ENCODE peak calls at places on chromosomes 4 and X, in four cellular contexts. One of them, this sample, is unnamed.

GRCh38 chr4:124030038-124030638 is 633.5 kb downstream of the SPRY1 start:
- DNase-seq in HepG2: no peak
- DNase-seq in GM12878: no peak
- DNase-seq in K562: no peak
- DNase-seq in this sample: no peak

GRCh38 chr4:183905081-183905592 is at the start of gene STOX2:
- DNase-seq in GM12878: no peak
- DNase-seq in HepG2: peak; percentile 26
- DNase-seq in K562: no peak
- DNase-seq in this sample: peak; percentile 93

GRCh38 chr4:4457803-4458550 is 71.1 kb downstream of the NSG1 start:
- DNase-seq in GM12878: no peak
- DNase-seq in HepG2: no peak
- DNase-seq in K562: no peak
- DNase-seq in this sample: no peak

GRCh38 chr4:128308986-128309385 is 21.4 kb upstream of the PGRMC2 start:
- DNase-seq in GM12878: no peak
- DNase-seq in K562: no peak
- DNase-seq in HepG2: no peak
- DNase-seq in this sample: no peak

GRCh38 chr4:81919238-81919637 is 447.5 kb upstream of the RASGEF1B start:
- DNase-seq in GM12878: no peak
- DNase-seq in K562: peak; percentile 29
- DNase-seq in HepG2: peak; percentile 21
- DNase-seq in this sample: peak; percentile 3

GRCh38 chrX:15854080-15854655 is 445 bp downstream of the AP1S2 start:
- DNase-seq in HepG2: peak; percentile 24
- DNase-seq in K562: peak; percentile 60
- DNase-seq in GM12878: no peak
- DNase-seq in this sample: peak; percentile 85

GRCh38 chrX:32614707-32615106 is 596.6 kb downstream of the DMD start:
- DNase-seq in HepG2: no peak
- DNase-seq in GM12878: no peak
- DNase-seq in K562: no peak
- DNase-seq in this sample: no peak

GRCh38 chrX:109519001-109519400 is 17.6 kb upstream of the NXT2 start:
- DNase-seq in K562: no peak
- DNase-seq in GM12878: no peak
- DNase-seq in HepG2: no peak
- DNase-seq in this sample: no peak

GRCh38 chr4:165204462-165204830 is 2.9 kb upstream of the KLHL2 start:
- DNase-seq in HepG2: no peak
- DNase-seq in K562: no peak
- DNase-seq in GM12878: no peak
- DNase-seq in this sample: no peak

GRCh38 chrX:41789374-41789773 is 65.4 kb downstream of the GPR82 start:
- DNase-seq in GM12878: no peak
- DNase-seq in K562: no peak
- DNase-seq in HepG2: no peak
- DNase-seq in this sample: no peak

GRCh38 chrX:86014421-86014820 is 32.9 kb downstream of the CHM start:
- DNase-seq in GM12878: no peak
- DNase-seq in K562: no peak
- DNase-seq in HepG2: no peak
- DNase-seq in this sample: no peak

GRCh38 chr4:80279751-80280150 is 13.3 kb downstream of the FGF5 start:
- DNase-seq in GM12878: no peak
- DNase-seq in K562: no peak
- DNase-seq in HepG2: no peak
- DNase-seq in this sample: no peak

GRCh38 chr4:32824321-32824720 is 2104.2 kb downstream of the PCDH7 start:
- DNase-seq in K562: no peak
- DNase-seq in HepG2: no peak
- DNase-seq in GM12878: no peak
- DNase-seq in this sample: no peak

GRCh38 chr4:100539706-100540105 is 21.9 kb upstream of the EMCN start:
- DNase-seq in K562: no peak
- DNase-seq in HepG2: no peak
- DNase-seq in GM12878: no peak
- DNase-seq in this sample: no peak

GRCh38 chr4:87543835-87544461 is 14.8 kb upstream of the SPARCL1 start:
- DNase-seq in GM12878: no peak
- DNase-seq in HepG2: peak; percentile 4
- DNase-seq in K562: no peak
- DNase-seq in this sample: peak; percentile 34

GRCh38 chr4:38086515-38087226 is 126.5 kb downstream of the PTTG2 start:
- DNase-seq in GM12878: no peak
- DNase-seq in HepG2: no peak
- DNase-seq in K562: no peak
- DNase-seq in this sample: no peak
- TF ChIP-seq SIN3A in GM12878: no peak
- TF ChIP-seq SIN3A in HepG2: no peak
- TF ChIP-seq SIN3A in K562: no peak
- TF ChIP-seq SIN3A in this sample: no peak

GRCh38 chr4:26544421-26544820 is 39.5 kb upstream of the TBC1D19 start:
- DNase-seq in K562: no peak
- DNase-seq in HepG2: no peak
- DNase-seq in GM12878: no peak
- DNase-seq in this sample: no peak

GRCh38 chr4:26542996-26543395 is 40.9 kb upstream of the TBC1D19 start:
- DNase-seq in GM12878: no peak
- DNase-seq in HepG2: no peak
- DNase-seq in K562: no peak
- DNase-seq in this sample: no peak
- H3K4me2 ChIP-seq in GM12878: no peak overlapping the region
- H3K4me2 ChIP-seq in HepG2: no peak overlapping the region
- H3K4me2 ChIP-seq in K562: no peak overlapping the region
- H3K4me2 ChIP-seq in this sample: no peak overlapping the region

DNA sequence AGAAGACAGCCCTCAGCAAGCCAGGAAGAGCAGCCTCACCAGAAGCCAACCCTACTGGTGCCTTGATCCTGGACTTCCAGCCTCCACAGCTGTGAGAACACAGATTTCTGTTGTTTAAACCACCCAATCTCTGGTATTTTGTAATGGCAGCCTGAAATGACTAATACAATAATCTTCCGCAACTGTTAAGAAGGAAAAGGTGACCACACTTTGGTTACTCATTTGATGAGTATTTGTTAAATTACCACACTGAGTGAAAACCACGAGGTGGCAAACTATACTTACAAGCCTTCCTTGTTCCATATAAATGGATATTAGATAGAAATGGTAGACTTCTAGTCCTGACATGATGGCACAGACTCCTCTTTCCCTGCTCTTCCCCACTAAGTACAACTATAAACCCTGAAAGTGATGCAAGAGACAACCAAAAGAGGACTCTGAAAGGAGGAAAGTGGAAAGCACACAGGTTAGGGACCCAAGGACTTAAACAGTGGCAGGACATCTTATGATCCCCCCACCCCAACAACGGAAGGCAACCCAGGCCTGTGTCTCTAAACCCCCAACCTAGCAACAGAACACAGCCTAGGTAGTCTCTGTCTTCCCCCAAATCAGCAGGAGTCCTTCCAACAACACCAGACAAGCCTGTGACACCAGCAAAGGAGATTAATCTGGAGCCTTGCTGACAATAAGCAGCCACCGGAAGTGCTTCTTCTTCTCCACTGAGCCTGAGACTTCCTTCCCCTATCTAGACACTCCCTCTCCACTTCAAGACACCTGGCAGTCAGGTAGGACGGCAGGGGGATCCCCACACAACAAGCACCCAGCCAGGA is 12.3 kb downstream of the ZNF182 start:
- DNase-seq in HepG2: no peak
- DNase-seq in GM12878: no peak
- DNase-seq in K562: no peak
- DNase-seq in this sample: no peak
- TF ChIP-seq FOXM1 in HepG2: no peak
- TF ChIP-seq FOXM1 in GM12878: no peak
- TF ChIP-seq FOXM1 in K562: no peak
- TF ChIP-seq FOXM1 in this sample: no peak

DNA sequence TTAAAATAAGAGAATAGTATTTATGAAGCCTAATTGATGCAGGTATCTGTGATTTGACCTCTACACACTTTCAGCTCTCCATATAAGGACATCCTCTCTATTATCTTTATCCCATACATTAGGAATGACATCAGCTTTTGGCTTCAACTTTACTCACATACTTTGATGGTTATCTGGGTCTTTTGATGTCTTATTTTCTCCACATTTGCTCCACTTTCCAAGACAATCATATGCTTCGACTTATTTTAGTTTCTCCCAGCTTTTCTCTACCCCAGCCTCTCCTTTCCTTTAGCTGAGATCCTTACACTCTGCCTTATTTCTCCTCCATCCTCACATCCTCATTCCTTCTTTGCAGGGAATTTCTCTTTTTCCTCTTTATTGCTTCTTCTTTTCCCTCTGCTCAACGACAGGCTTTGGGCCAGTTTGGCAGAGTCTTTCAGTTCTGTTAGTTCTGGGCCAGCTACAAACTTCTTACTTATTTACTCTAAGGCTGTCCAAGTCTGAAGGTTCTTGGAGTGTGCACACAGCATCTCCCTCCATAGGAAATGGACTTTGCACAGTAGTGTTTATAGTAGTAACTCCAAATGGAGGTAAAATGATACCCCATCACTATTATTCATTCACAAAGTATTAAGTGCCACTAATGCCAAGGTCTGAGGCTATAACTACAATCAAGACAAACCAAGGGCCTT is 50.5 kb downstream of the SLC4A4 start:
- DNase-seq in K562: no peak
- DNase-seq in GM12878: no peak
- DNase-seq in HepG2: no peak
- DNase-seq in this sample: no peak
- TF ChIP-seq SIN3A in K562: no peak
- TF ChIP-seq SIN3A in GM12878: no peak
- TF ChIP-seq SIN3A in HepG2: no peak
- TF ChIP-seq SIN3A in this sample: no peak

GRCh38 chrX:127129510-127129909 is 310.0 kb downstream of the PRR32 start:
- DNase-seq in GM12878: no peak
- DNase-seq in K562: no peak
- DNase-seq in HepG2: no peak
- DNase-seq in this sample: no peak

DNA sequence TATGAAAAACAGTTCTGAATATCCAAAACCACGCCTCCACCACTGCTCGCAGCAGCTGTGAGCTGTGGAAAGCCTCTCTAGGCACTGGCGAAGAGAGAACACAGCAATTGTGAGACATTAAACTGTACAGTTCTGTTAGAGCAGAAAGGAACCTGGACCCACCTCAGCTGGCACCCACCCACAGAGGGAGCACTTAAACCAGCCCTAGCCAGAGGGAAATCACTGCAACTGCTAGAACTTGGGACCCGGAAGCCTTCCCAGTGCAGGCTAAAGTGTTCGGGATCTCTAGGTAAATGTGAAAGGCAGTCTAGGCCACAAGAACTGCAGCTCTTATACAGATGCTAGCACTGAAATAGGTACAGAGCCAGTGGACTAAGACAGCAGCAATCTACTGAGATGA is 308.8 kb downstream of the PRR32 start:
- DNase-seq in GM12878: no peak
- DNase-seq in K562: no peak
- DNase-seq in HepG2: no peak
- DNase-seq in this sample: no peak
- H3K4me2 ChIP-seq in GM12878: no peak overlapping the region
- H3K4me2 ChIP-seq in K562: no peak overlapping the region
- H3K4me2 ChIP-seq in HepG2: no peak overlapping the region
- H3K4me2 ChIP-seq in this sample: no peak overlapping the region

GRCh38 chr4:78945638-78946179 is 6.5 kb upstream of the PAQR3 start:
- DNase-seq in K562: no peak
- DNase-seq in HepG2: no peak
- DNase-seq in GM12878: no peak
- DNase-seq in this sample: no peak
- TF ChIP-seq FOXM1 in K562: no peak
- TF ChIP-seq FOXM1 in HepG2: no peak
- TF ChIP-seq FOXM1 in GM12878: no peak
- TF ChIP-seq FOXM1 in this sample: no peak

GRCh38 chr4:103097112-103097511 is 2.5 kb downstream of the BDH2 start:
- DNase-seq in GM12878: no peak
- DNase-seq in HepG2: no peak
- DNase-seq in K562: no peak
- DNase-seq in this sample: no peak

GRCh38 chr4:103086565-103086964 is 10.0 kb upstream of the SLC9B2 start:
- DNase-seq in K562: no peak
- DNase-seq in HepG2: no peak
- DNase-seq in GM12878: no peak
- DNase-seq in this sample: no peak

GRCh38 chr4:103092245-103092644 is 7.4 kb downstream of the BDH2 start:
- DNase-seq in GM12878: no peak
- DNase-seq in K562: no peak
- DNase-seq in HepG2: no peak
- DNase-seq in this sample: no peak

GRCh38 chr4:103095080-103095479 is 4.6 kb downstream of the BDH2 start:
- DNase-seq in HepG2: peak; percentile 47
- DNase-seq in K562: no peak
- DNase-seq in GM12878: no peak
- DNase-seq in this sample: no peak

DNA sequence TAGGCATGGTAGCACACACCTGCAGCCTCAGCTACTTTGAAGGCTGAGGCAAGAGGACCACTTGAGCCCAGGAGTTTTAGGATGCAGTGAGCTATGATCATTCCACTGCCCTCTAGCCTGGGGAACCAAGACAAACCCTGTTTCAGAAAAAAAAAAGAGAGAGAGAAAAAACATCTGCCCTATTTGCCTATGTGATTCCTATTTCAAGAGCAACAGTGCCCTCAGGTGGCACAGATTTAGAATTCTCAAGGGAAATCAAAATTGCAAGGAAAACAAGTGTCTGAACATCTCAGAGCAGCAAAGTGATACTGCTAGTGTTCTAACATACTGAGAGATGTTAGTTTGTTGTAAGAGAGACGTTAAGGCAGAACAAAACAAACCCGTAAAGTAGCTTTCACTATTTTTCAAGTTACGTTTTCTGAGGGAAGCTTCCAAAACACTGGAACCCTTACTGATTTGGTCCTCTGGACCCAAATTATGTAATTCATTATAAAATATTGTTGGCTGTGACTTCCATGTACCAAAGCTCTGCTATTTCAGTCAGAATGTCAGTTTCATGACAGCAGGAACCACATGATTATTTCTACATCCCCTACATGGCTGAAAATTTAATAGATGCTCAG is 7.9 kb downstream of the BDH2 start:
- DNase-seq in GM12878: peak; percentile 59
- DNase-seq in HepG2: peak; percentile 72
- DNase-seq in K562: peak; percentile 23
- DNase-seq in this sample: peak; percentile 39
- TF ChIP-seq SIN3A in GM12878: no peak
- TF ChIP-seq SIN3A in HepG2: no peak
- TF ChIP-seq SIN3A in K562: no peak
- TF ChIP-seq SIN3A in this sample: no peak

GRCh38 chr4:150589174-150589573 is 7.2 kb downstream of the MAB21L2 start:
- DNase-seq in GM12878: no peak
- DNase-seq in HepG2: no peak
- DNase-seq in K562: no peak
- DNase-seq in this sample: no peak
- H3K4me2 ChIP-seq in GM12878: no peak overlapping the region
- H3K4me2 ChIP-seq in HepG2: no peak overlapping the region
- H3K4me2 ChIP-seq in K562: no peak overlapping the region
- H3K4me2 ChIP-seq in this sample: no peak overlapping the region

GRCh38 chrX:47662144-47662657 is 3.2 kb upstream of the UXT start:
- DNase-seq in HepG2: no peak
- DNase-seq in K562: peak; percentile 50
- DNase-seq in GM12878: no peak
- DNase-seq in this sample: no peak
- TF ChIP-seq FOXM1 in HepG2: no peak
- TF ChIP-seq FOXM1 in K562: no peak
- TF ChIP-seq FOXM1 in GM12878: no peak
- TF ChIP-seq FOXM1 in this sample: no peak

This sample was measured in SK-N-SH.